ENCODE peak calls at places on chromosomes 16 and 17, in nine cellular contexts. Z is memory B cell; T is aorta; E is putamen; R is NCI-H2081 treated with DMSO at 0.1 percent for 48 hours; M is Calu3; N is effector CD4-positive, alpha-beta T cell; L is cardiac muscle cell; B is A673. F is an unnamed sample.

GRCh38 chr17:48056879-48057278 is 8.7 kb downstream of the NFE2L1 start:
- DNase-seq in Z (no peak), T (no peak), E (no peak), R (no peak), M (no peak), N (no peak), L (no peak), B (no peak), F (no peak)

GRCh38 chr16:48897698-48898205 is 287.8 kb upstream of the N4BP1 start:
- DNase-seq in Z (no peak), T (no peak), E (no peak), R (no peak), M (no peak), N (no peak), L (no peak), B (no peak), F (no peak)

GRCh38 chr16:592518-593306 is 2.8 kb downstream of the RAB40C start:
- DNase-seq in Z (no peak), T (peak), E (peak), R (no peak), M (peak), N (no peak), L (no peak), B (no peak), F (peak)

GRCh38 chr17:16044484-16044883 is 44.9 kb downstream of the TTC19 start:
- DNase-seq in Z (no peak), T (no peak), E (no peak), R (no peak), M (no peak), N (no peak), L (no peak), B (no peak), F (no peak)

GRCh38 chr16:13680021-13680672 is 239.8 kb upstream of the ERCC4 start:
- DNase-seq in Z (no peak), T (no peak), E (peak), R (no peak), M (no peak), N (no peak), L (no peak), B (peak), F (no peak)

GRCh38 chr17:74403512-74404137 is 28.3 kb upstream of the GPRC5C start:
- DNase-seq in Z (no peak), T (no peak), E (no peak), R (no peak), M (no peak), N (no peak), L (no peak), B (no peak), F (peak)

GRCh38 chr17:5913641-5914040 is 156.5 kb upstream of the WSCD1 start:
- DNase-seq in Z (no peak), T (no peak), E (no peak), R (no peak), M (no peak), N (no peak), L (no peak), B (no peak), F (no peak)

GRCh38 chr16:87062569-87063442 is 254.4 kb downstream of the C16orf95 start:
- DNase-seq in Z (peak), T (peak), E (peak), R (no peak), M (peak), N (peak), L (peak), B (peak), F (peak)

GRCh38 chr16:53822936-53823529 is 119.1 kb downstream of the FTO start:
- DNase-seq in Z (no peak), T (no peak), E (no peak), R (no peak), M (no peak), N (no peak), L (no peak), B (no peak), F (peak)

GRCh38 chr17:48382989-48383388 is 47.0 kb downstream of the SKAP1 start:
- DNase-seq in Z (no peak), T (no peak), E (no peak), R (no peak), M (no peak), N (no peak), L (no peak), B (peak), F (no peak)

GRCh38 chr17:75517277-75517865 is 1.0 kb downstream of the TSEN54 start:
- DNase-seq in Z (no peak), T (no peak), E (no peak), R (no peak), M (peak), N (peak), L (no peak), B (no peak), F (no peak)

F was measured in Kasumi-1.